ENCODE peak calls at places on chromosome 13, in eight cellular contexts. I, R, X, T, P, K, J and A are unnamed samples.

GRCh38 chr13:20819715-20820114 is 46.0 kb upstream of the EEF1AKMT1 start:
- DNase-seq in I (no peak), K (no peak), T (no peak), R (no peak), X (no peak), J (no peak), P (no peak), A (no peak)

GRCh38 chr13:106246817-106247216 is 288.6 kb downstream of the EFNB2 start:
- DNase-seq in X (no peak), I (no peak), R (no peak), J (peak), P (no peak), K (no peak), T (no peak), A (no peak)

GRCh38 chr13:73038064-73038463 is 20.7 kb upstream of the KLF5 start:
- DNase-seq in I (no peak), X (no peak), P (no peak), K (no peak), R (no peak), T (no peak), J (no peak), A (no peak)

GRCh38 chr13:112569771-112570288 is 18.1 kb downstream of the TUBGCP3 start:
- DNase-seq in J (no peak), R (no peak), T (no peak), P (no peak), K (no peak), I (no peak), X (no peak), A (no peak)

GRCh38 chr13:101139076-101139475 is 277.2 kb downstream of the NALCN start:
- DNase-seq in P (no peak), I (no peak), X (no peak), T (no peak), J (peak), R (no peak), K (peak), A (no peak)

GRCh38 chr13:30340367-30341184 is 33.2 kb upstream of the KATNAL1 start:
- DNase-seq in X (no peak), J (no peak), P (no peak), K (peak), R (no peak), T (peak), I (peak), A (no peak)

GRCh38 chr13:110298566-110299321 is 8.2 kb downstream of the COL4A1 start:
- DNase-seq in J (no peak), I (no peak), T (no peak), P (no peak), X (no peak), K (no peak), R (peak), A (no peak)

GRCh38 chr13:112782433-112783010 is 92.7 kb downstream of the ATP11A start:
- DNase-seq in R (no peak), X (peak), T (no peak), J (peak), P (no peak), I (no peak), K (no peak), A (peak)

GRCh38 chr13:97944396-97945029 is 9.0 kb upstream of the IPO5 start:
- DNase-seq in I (peak), J (no peak), T (no peak), P (no peak), K (no peak), R (no peak), X (no peak), A (peak)

GRCh38 chr13:111346281-111346680 is 25.8 kb downstream of the TEX29 start:
- DNase-seq in X (no peak), P (no peak), J (no peak), I (no peak), K (no peak), R (no peak), T (no peak), A (no peak)